ENCODE peak calls at places on chromosomes 6 and 20, in five cellular contexts. Z, E, O, A and R are unnamed samples.

GRCh38 chr20:10611357-10611756 is 62.4 kb downstream of the JAG1 start:
- DNase-seq in Z (peak), O (peak), A (no peak), E (peak), R (peak)

GRCh38 chr20:61436674-61437279 is 184.7 kb downstream of the CDH4 start:
- DNase-seq in O (no peak), Z (no peak), E (no peak), A (no peak), R (peak)

GRCh38 chr20:39885975-39886649 is 802.9 kb downstream of the MAFB start:
- DNase-seq in Z (peak), O (peak), E (peak), A (no peak), R (peak)

GRCh38 chr20:15487682-15488081 is 1085.6 kb downstream of the KIF16B start:
- DNase-seq in Z (no peak), O (no peak), E (no peak), A (no peak), R (no peak)

GRCh38 chr6:39240155-39240757 is 11.0 kb upstream of the KCNK5 start:
- DNase-seq in O (no peak), A (peak), E (no peak), Z (no peak), R (no peak)

GRCh38 chr6:2891768-2892170 is 11.3 kb downstream of the SERPINB9 start:
- DNase-seq in Z (no peak), E (no peak), O (no peak), A (peak), R (no peak)

GRCh38 chr6:145017516-145017915 is 717.8 kb downstream of the EPM2A start:
- DNase-seq in A (no peak), O (no peak), E (no peak), Z (no peak), R (no peak)

GRCh38 chr6:47485491-47486135 is 8.0 kb downstream of the CD2AP start:
- DNase-seq in Z (no peak), A (no peak), O (no peak), E (no peak), R (no peak)

GRCh38 chr20:43442310-43442880 is 15.3 kb upstream of the SRSF6 start:
- DNase-seq in E (no peak), O (no peak), A (no peak), Z (no peak), R (no peak)

GRCh38 chr6:152094992-152095592 is 287.6 kb downstream of the ESR1 start:
- DNase-seq in Z (peak), O (peak), E (peak), A (no peak), R (peak)

GRCh38 chr6:17032595-17033591 is 69.0 kb upstream of the STMND1 start:
- DNase-seq in O (no peak), A (no peak), Z (peak), E (no peak), R (peak)

GRCh38 chr6:22250486-22250885 is 46.4 kb downstream of the PRL start:
- DNase-seq in E (no peak), Z (no peak), A (no peak), O (no peak), R (no peak)
- H3K4me3 ChIP-seq in E (no peak), Z (no peak), A (no peak), O (no peak), R (no peak)

DNA sequence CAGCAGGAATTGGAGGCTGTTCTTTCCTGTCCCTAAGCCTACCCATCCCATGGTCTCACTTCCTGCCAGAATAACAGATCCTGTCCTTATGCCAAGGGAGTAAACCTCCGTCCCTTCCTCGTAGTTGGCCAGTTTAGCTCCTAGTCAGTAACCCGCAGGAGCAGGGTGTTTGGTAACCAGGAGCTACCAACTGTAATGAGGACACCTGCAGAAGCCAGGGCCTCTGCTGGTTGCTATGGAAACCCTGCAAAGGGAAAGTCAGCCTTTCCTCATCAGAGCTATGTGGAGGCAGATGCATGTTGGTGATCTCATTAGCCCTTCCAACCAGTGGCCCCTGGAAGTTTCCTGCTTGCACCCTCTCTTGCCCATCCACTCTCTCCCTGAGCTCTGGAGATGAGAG is 368.2 kb upstream of the SULF2 start:
- DNase-seq in Z (no peak), A (no peak), E (no peak), O (peak), R (no peak)
- TF ChIP-seq CTCF in Z (no peak), A (no peak), E (no peak), O (no peak), R (no peak)

DNA sequence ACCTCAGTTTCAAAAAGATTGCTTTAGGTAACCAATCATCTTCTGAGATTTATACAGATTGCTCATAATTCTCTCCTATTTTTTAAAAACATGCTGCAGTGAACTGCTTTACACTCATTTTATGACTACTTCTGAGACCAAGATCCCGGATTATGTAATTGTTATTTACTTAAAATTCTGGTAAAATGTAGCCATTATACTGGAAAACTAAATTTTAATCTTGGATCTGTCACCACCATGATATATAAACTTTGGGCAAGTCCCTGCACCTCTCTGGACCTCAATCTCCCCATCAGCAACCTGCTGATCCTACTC is 477 bp upstream of the PROCR start:
- DNase-seq in Z (no peak), O (no peak), A (no peak), E (no peak), R (no peak)
- H3K4me3 ChIP-seq in Z (no peak), O (peak), A (no peak), E (peak), R (peak)

GRCh38 chr20:7379206-7379605 is 561.1 kb downstream of the HAO1 start:
- DNase-seq in A (no peak), O (no peak), E (no peak), Z (no peak), R (no peak)

GRCh38 chr20:7371518-7372158 is 568.6 kb downstream of the HAO1 start:
- DNase-seq in Z (no peak), O (no peak), A (no peak), E (no peak), R (peak)

GRCh38 chr20:7379621-7380220 is 560.5 kb downstream of the HAO1 start:
- DNase-seq in Z (no peak), E (no peak), O (no peak), A (no peak), R (no peak)

GRCh38 chr20:7375905-7376304 is 564.4 kb downstream of the HAO1 start:
- DNase-seq in E (no peak), A (no peak), Z (no peak), O (no peak), R (peak)
- TF ChIP-seq CTCF in E (peak), A (peak), Z (no peak), O (peak), R (peak)

GRCh38 chr6:75202676-75203131 is 3.1 kb downstream of the COL12A1 start:
- DNase-seq in A (no peak), Z (no peak), O (no peak), E (no peak), R (no peak)

GRCh38 chr6:75204959-75205775 is 686 bp downstream of the COL12A1 start:
- DNase-seq in O (no peak), E (no peak), A (peak), Z (peak), R (peak)

GRCh38 chr6:75204222-75204958 is 1.5 kb downstream of the COL12A1 start:
- DNase-seq in E (no peak), Z (peak), O (peak), A (peak), R (peak)

GRCh38 chr6:75201901-75202672 is 3.8 kb downstream of the COL12A1 start:
- DNase-seq in O (no peak), E (no peak), Z (peak), A (peak), R (no peak)

DNA sequence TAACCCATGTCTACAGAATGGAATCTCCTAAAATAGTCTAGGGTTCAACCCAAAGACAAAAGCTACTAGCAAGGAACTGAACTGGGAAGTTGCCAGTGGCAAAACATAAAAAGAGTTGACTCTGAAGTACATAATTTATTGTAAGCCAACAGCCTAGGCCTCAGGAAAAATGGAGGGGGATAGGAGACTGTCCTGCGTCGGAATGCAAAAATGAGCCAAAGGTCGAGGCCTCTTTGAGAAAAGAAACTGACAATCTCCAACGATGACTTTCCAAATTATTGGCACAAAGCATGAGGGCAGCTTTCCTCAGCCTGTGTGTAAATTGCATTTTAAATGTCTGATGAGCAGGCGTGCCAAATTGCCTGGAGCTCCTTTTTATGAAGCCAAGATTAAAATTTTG is 2.1 kb downstream of the COL12A1 start:
- DNase-seq in O (no peak), Z (no peak), E (no peak), A (no peak), R (peak)
- H3K4me3 ChIP-seq in O (no peak), Z (no peak), E (peak), A (no peak), R (peak)

DNA sequence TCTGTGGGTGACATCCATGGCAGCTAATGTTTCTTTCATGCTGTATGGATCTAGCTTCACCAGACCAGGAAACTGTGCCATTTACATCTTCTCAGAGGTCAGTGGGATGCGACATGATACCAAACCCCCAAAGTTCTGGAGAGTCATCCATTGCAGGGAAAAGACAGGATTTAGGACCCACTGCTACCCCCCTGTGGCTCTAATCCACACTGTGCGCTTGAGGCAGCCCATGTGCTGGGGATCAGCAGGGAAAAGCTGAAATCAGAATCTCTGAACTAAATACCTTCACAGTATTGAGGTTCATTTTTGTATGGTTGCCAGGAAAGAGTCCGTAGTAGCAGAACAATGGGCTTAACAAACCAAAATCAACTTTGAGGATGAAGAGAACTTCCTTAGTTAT is 164.4 kb downstream of the TMEM242 start:
- DNase-seq in E (no peak), A (no peak), O (no peak), Z (no peak), R (no peak)
- TF ChIP-seq CTCF in E (no peak), A (no peak), O (peak), Z (no peak), R (no peak)